ENCODE peak calls at places on chromosomes 5 and 9, in ten cellular contexts. M is foreskin fibroblast; Q is spleen; Z is cardiac muscle cell; R is WERI-Rb-1; D is progenitor cell of endocrine pancreas; S is cardiac fibroblast; W is natural killer cell; C is activated CD8-positive, alpha-beta T cell treated with anti-CD3 and anti-CD28 coated beads for 36 hours; J is nephron progenitor cell. U is an unnamed sample.

GRCh38 chr9:27622688-27623340 is 49.5 kb upstream of the C9orf72 start:
- DNase-seq in M (no peak), Q (no peak), Z (no peak), R (no peak), D (no peak), S (no peak), W (no peak), C (no peak), J (no peak), U (no peak)

GRCh38 chr5:123601610-123602009 is 89.6 kb downstream of the CSNK1G3 start:
- DNase-seq in M (no peak), Q (no peak), Z (no peak), R (no peak), D (no peak), S (no peak), W (no peak), C (no peak), J (no peak), U (no peak)

GRCh38 chr5:76367623-76368366 is 35.3 kb upstream of the IQGAP2 start:
- DNase-seq in M (peak), Q (no peak), Z (no peak), R (no peak), D (no peak), S (no peak), W (no peak), C (peak), J (no peak), U (no peak)

GRCh38 chr9:130110166-130110565 is 56.5 kb downstream of the GPR107 start:
- DNase-seq in M (no peak), Q (no peak), Z (no peak), R (peak), D (no peak), S (no peak), W (no peak), C (peak), J (no peak), U (no peak)

GRCh38 chr9:9963861-9964260 is 648.9 kb downstream of the PTPRD start:
- DNase-seq in M (no peak), Q (no peak), Z (no peak), R (no peak), D (no peak), S (no peak), W (no peak), C (no peak), J (no peak), U (no peak)

GRCh38 chr9:36948051-36948450 is 86.0 kb downstream of the PAX5 start:
- DNase-seq in M (no peak), Q (no peak), Z (no peak), R (no peak), D (no peak), S (no peak), W (no peak), C (no peak), J (no peak), U (no peak)

GRCh38 chr5:139190125-139190524 is 8.0 kb downstream of the SIL1 start:
- DNase-seq in M (peak), Q (no peak), Z (peak), R (no peak), D (no peak), S (peak), W (no peak), C (no peak), J (no peak), U (no peak)

GRCh38 chr9:99019523-99020331 is 76.0 kb downstream of the COL15A1 start:
- DNase-seq in M (peak), Q (no peak), Z (peak), R (no peak), D (no peak), S (peak), W (no peak), C (no peak), J (no peak), U (no peak)

GRCh38 chr9:83219154-83219923 is 156.4 kb upstream of the RASEF start:
- DNase-seq in M (peak), Q (peak), Z (peak), R (peak), D (peak), S (peak), W (no peak), C (peak), J (peak), U (peak)

GRCh38 chr9:83061036-83061435 is 1.9 kb downstream of the RASEF start:
- DNase-seq in M (peak), Q (no peak), Z (no peak), R (no peak), D (no peak), S (no peak), W (no peak), C (no peak), J (no peak), U (no peak)

GRCh38 chr5:178247481-178248456 is 15.2 kb upstream of the PHYKPL start:
- DNase-seq in M (no peak), Q (no peak), Z (no peak), R (peak), D (no peak), S (no peak), W (no peak), C (peak), J (no peak), U (no peak)

GRCh38 chr5:74977475-74977874 is 74.9 kb downstream of the GCNT4 start:
- DNase-seq in M (no peak), Q (no peak), Z (peak), R (no peak), D (no peak), S (no peak), W (no peak), C (no peak), J (no peak), U (no peak)

GRCh38 chr5:1800470-1801060 is 642 bp upstream of the NDUFS6 start:
- DNase-seq in M (peak), Q (no peak), Z (peak), R (no peak), D (no peak), S (peak), W (no peak), C (no peak), J (peak), U (no peak)
- TF ChIP-seq CTCF in M (no peak), Q (no peak), Z (no peak), R (no peak), D (no peak), S (no peak), W (no peak), C (no peak), J (no peak), U (no peak)

DNA sequence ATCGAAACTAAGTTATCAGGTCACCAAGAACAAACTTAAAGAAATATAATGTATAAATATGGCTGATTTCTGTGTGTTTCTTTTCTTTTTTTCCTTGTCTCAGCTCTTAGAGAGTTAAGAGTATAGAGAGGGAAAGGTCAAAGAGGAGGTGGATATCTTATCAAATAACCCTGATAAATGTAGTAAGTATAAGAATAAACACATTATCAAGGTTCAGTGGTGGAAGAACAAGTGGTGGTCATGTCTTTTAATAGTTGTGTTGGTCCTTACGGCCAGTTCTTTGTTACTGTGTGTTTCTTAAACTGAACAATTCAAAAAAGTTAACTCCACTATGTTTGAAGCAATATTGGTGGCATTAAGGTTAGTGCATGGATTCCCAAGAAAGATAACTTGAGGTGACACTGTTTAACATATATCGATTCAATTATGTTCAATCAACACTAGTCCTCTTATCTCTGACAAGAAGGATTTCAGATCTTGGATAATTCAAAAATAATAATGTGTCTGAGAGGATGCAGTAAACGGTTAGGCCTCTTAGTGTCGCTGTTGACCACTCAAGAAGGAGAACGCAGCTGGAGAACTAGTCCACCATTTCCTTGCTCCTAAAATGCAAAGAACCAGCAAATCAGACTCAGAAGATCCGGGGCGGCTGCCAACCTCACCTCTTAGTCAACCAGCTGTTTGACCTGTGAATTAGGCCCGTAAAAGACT is at the start of gene PCDHGA3:
- DNase-seq in M (peak), Q (no peak), Z (peak), R (no peak), D (no peak), S (peak), W (no peak), C (peak), J (no peak), U (no peak)
- TF ChIP-seq CTCF in M (peak), Q (no peak), Z (peak), R (peak), D (no peak), S (peak), W (no peak), C (peak), J (no peak), U (peak)

GRCh38 chr5:82259172-82259800 is 18.9 kb downstream of the RPS23 start:
- DNase-seq in M (peak), Q (no peak), Z (peak), R (no peak), D (no peak), S (peak), W (no peak), C (no peak), J (no peak), U (no peak)
- TF ChIP-seq CTCF in M (peak), Q (no peak), Z (peak), R (peak), D (peak), S (peak), W (no peak), C (no peak), J (peak), U (peak)

DNA sequence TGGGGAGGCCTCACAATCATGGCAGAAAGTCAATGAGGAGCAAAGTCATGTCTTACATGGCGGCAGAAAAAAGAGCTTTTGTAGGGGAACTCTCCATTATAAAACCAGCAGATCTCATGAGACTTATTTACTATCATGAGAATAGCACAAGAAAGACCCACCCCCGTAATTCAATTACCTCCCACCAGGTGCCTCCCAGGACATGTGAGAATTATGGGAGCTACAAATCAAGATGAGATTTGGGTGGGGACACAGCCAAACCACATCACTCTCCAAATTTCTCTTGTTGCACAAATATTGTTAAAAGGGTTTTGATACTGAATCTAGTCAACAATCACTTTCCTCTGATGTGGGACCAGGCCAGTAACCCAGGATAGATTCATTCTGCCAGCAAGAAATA is 1176.1 kb downstream of the CDH9 start:
- DNase-seq in M (no peak), Q (no peak), Z (no peak), R (peak), D (no peak), S (no peak), W (no peak), C (peak), J (no peak), U (no peak)
- TF ChIP-seq CTCF in M (no peak), Q (no peak), Z (no peak), R (no peak), D (peak), S (no peak), W (no peak), C (no peak), J (no peak), U (no peak)

GRCh38 chr5:137051165-137051564 is 448.0 kb downstream of the SPOCK1 start:
- DNase-seq in M (peak), Q (no peak), Z (no peak), R (peak), D (no peak), S (peak), W (no peak), C (no peak), J (no peak), U (no peak)
- TF ChIP-seq CTCF in M (peak), Q (no peak), Z (peak), R (peak), D (peak), S (peak), W (no peak), C (no peak), J (no peak), U (peak)

DNA sequence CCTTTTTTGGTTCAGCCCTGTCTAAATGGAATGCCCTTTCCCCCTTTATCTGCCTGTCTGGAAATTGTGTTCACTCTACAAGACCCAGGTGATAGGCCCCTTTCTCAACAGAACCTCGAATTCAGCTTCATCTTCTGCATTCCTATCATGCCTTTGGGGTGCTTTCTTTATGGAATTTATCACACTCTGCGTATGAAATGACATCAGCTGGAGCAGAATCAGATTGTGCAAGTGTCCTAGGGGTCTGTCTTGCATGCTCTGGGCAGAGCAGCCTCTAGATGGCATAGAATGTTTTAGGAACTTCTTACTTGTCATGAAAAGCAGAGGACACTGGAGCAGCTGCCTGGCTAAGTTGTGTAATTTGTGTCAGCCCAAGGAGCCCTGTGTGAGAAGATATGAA is 84.9 kb downstream of the ISL1 start:
- DNase-seq in M (peak), Q (no peak), Z (no peak), R (no peak), D (no peak), S (peak), W (no peak), C (no peak), J (no peak), U (no peak)
- TF ChIP-seq CTCF in M (no peak), Q (no peak), Z (no peak), R (no peak), D (no peak), S (no peak), W (no peak), C (no peak), J (no peak), U (no peak)